ENCODE peak calls at places on chromosome 5, in five cellular contexts. One of them, this sample, is unnamed.

GRCh38 chr5:27571681-27572080 is 533.3 kb upstream of the CDH9 start:
- DNase-seq in tibial artery: no peak
- DNase-seq in progenitor cell of endocrine pancreas: no peak
- DNase-seq in dorsolateral prefrontal cortex: no peak
- DNase-seq in esophagus squamous epithelium: no peak
- DNase-seq in this sample: no peak

GRCh38 chr5:103260951-103261350 is 2.4 kb downstream of the MACIR start:
- DNase-seq in progenitor cell of endocrine pancreas: no peak
- DNase-seq in esophagus squamous epithelium: no peak
- DNase-seq in dorsolateral prefrontal cortex: no peak
- DNase-seq in tibial artery: no peak
- DNase-seq in this sample: no peak

GRCh38 chr5:175383350-175383749 is 60.6 kb downstream of the DRD1 start:
- DNase-seq in tibial artery: no peak
- DNase-seq in dorsolateral prefrontal cortex: no peak
- DNase-seq in esophagus squamous epithelium: no peak
- DNase-seq in progenitor cell of endocrine pancreas: no peak
- DNase-seq in this sample: peak

GRCh38 chr5:172113036-172113435 is 75.0 kb downstream of the STK10 start:
- DNase-seq in esophagus squamous epithelium: no peak
- DNase-seq in dorsolateral prefrontal cortex: no peak
- DNase-seq in tibial artery: no peak
- DNase-seq in progenitor cell of endocrine pancreas: no peak
- DNase-seq in this sample: no peak

GRCh38 chr5:158421329-158421728 is 562.4 kb upstream of the CLINT1 start:
- DNase-seq in dorsolateral prefrontal cortex: no peak
- DNase-seq in tibial artery: no peak
- DNase-seq in progenitor cell of endocrine pancreas: no peak
- DNase-seq in esophagus squamous epithelium: no peak
- DNase-seq in this sample: no peak

GRCh38 chr5:15209053-15209762 is 290.8 kb upstream of the FBXL7 start:
- DNase-seq in esophagus squamous epithelium: no peak
- DNase-seq in tibial artery: no peak
- DNase-seq in dorsolateral prefrontal cortex: no peak
- DNase-seq in progenitor cell of endocrine pancreas: no peak
- DNase-seq in this sample: no peak

GRCh38 chr5:97550164-97550563 is 367.1 kb upstream of the RIOK2 start:
- DNase-seq in tibial artery: no peak
- DNase-seq in esophagus squamous epithelium: no peak
- DNase-seq in dorsolateral prefrontal cortex: no peak
- DNase-seq in progenitor cell of endocrine pancreas: no peak
- DNase-seq in this sample: no peak

GRCh38 chr5:142087920-142088679 is 20.5 kb upstream of the NDFIP1 start:
- DNase-seq in esophagus squamous epithelium: no peak
- DNase-seq in dorsolateral prefrontal cortex: no peak
- DNase-seq in tibial artery: no peak
- DNase-seq in progenitor cell of endocrine pancreas: no peak
- DNase-seq in this sample: no peak

GRCh38 chr5:74206571-74207550 is 433.7 kb downstream of the ENC1 start:
- DNase-seq in tibial artery: peak
- DNase-seq in esophagus squamous epithelium: no peak
- DNase-seq in progenitor cell of endocrine pancreas: no peak
- DNase-seq in dorsolateral prefrontal cortex: peak
- DNase-seq in this sample: no peak

GRCh38 chr5:153276151-153276550 is 214.3 kb upstream of the GRIA1 start:
- DNase-seq in tibial artery: no peak
- DNase-seq in progenitor cell of endocrine pancreas: peak
- DNase-seq in esophagus squamous epithelium: no peak
- DNase-seq in dorsolateral prefrontal cortex: no peak
- DNase-seq in this sample: peak

GRCh38 chr5:44252545-44252944 is 136.7 kb downstream of the FGF10 start:
- DNase-seq in progenitor cell of endocrine pancreas: no peak
- DNase-seq in tibial artery: no peak
- DNase-seq in dorsolateral prefrontal cortex: no peak
- DNase-seq in esophagus squamous epithelium: no peak
- DNase-seq in this sample: no peak

GRCh38 chr5:1551426-1551825 is 27.7 kb upstream of the LPCAT1 start:
- DNase-seq in progenitor cell of endocrine pancreas: no peak
- DNase-seq in dorsolateral prefrontal cortex: no peak
- DNase-seq in tibial artery: no peak
- DNase-seq in esophagus squamous epithelium: no peak
- DNase-seq in this sample: no peak

GRCh38 chr5:149438711-149439132 is 59.6 kb upstream of the IL17B start:
- DNase-seq in progenitor cell of endocrine pancreas: no peak
- DNase-seq in tibial artery: no peak
- DNase-seq in dorsolateral prefrontal cortex: peak
- DNase-seq in esophagus squamous epithelium: no peak
- DNase-seq in this sample: no peak

GRCh38 chr5:149924481-149924880 is 20.1 kb downstream of the PDE6A start:
- DNase-seq in tibial artery: no peak
- DNase-seq in progenitor cell of endocrine pancreas: no peak
- DNase-seq in dorsolateral prefrontal cortex: no peak
- DNase-seq in esophagus squamous epithelium: no peak
- DNase-seq in this sample: no peak

GRCh38 chr5:93385665-93386064 is 195.4 kb downstream of the NR2F1-AS1 start:
- DNase-seq in dorsolateral prefrontal cortex: no peak
- DNase-seq in tibial artery: no peak
- DNase-seq in esophagus squamous epithelium: no peak
- DNase-seq in progenitor cell of endocrine pancreas: no peak
- DNase-seq in this sample: no peak

DNA sequence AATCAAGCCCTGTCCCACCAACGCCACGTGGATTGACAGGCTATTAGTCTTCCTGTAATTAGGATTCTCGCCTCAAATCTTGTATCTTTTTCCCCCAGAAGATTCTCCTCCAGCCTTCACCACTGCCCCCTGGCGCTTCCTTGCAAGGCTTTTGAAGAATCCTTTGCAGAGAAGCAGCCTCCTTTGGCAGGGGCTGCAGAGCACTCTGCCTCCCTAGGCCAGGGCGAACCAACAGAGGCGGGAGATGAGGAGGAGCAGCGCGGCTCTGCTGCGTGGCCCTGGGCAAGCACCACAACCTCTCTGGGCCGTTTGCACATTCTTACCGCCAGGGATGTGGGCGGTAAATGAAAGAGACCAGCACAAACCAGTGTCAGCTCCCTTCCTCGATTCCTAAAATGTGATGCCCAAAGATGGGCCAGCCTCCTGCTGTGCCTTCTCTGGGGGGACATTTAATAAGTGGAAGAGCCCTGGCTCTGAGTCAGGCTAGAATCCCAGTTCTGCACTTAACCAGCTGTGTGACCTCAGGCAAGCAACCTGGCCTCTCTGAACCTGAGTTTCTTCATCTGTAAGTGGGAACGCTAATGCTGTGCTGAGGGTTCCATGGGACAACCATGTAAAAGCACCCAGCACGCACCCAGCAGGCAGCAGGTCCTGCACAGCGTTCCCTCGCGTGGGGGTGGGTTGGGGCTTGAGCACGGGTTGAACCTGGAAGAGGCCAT is 128.6 kb downstream of the KCNIP1 start:
- DNase-seq in tibial artery: no peak
- DNase-seq in dorsolateral prefrontal cortex: no peak
- DNase-seq in progenitor cell of endocrine pancreas: no peak
- DNase-seq in esophagus squamous epithelium: no peak
- DNase-seq in this sample: peak
- TF ChIP-seq CTCF in tibial artery: no peak
- TF ChIP-seq CTCF in dorsolateral prefrontal cortex: no peak
- TF ChIP-seq CTCF in progenitor cell of endocrine pancreas: no peak
- TF ChIP-seq CTCF in esophagus squamous epithelium: no peak
- TF ChIP-seq CTCF in this sample: peak

DNA sequence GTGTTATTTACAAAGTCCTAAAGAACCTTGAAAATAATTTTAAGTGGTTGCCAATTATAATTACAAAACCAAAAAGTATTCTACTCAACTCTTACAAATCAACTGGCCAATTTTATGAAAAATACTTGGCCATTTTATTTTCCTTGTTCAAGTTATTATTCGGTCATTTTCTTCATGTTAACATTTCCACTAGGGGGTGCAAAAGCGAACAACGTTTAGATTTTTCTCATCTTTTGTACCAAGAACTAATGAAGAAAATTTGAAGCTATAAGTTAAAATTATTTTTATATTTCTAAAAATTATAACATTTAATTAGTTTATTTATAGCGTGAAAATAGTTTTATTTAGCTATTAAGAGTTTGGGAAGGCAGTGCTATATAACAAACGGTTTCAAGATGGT is 1453.3 kb downstream of the MAT2B start:
- DNase-seq in progenitor cell of endocrine pancreas: no peak
- DNase-seq in tibial artery: no peak
- DNase-seq in dorsolateral prefrontal cortex: no peak
- DNase-seq in esophagus squamous epithelium: no peak
- DNase-seq in this sample: no peak
- TF ChIP-seq CTCF in progenitor cell of endocrine pancreas: peak
- TF ChIP-seq CTCF in tibial artery: no peak
- TF ChIP-seq CTCF in dorsolateral prefrontal cortex: no peak
- TF ChIP-seq CTCF in esophagus squamous epithelium: no peak
- TF ChIP-seq CTCF in this sample: peak

GRCh38 chr5:39201160-39201794 is 18.1 kb downstream of the FYB1 start:
- DNase-seq in tibial artery: no peak
- DNase-seq in esophagus squamous epithelium: no peak
- DNase-seq in dorsolateral prefrontal cortex: no peak
- DNase-seq in progenitor cell of endocrine pancreas: no peak
- DNase-seq in this sample: no peak
- TF ChIP-seq CTCF in tibial artery: no peak
- TF ChIP-seq CTCF in esophagus squamous epithelium: no peak
- TF ChIP-seq CTCF in dorsolateral prefrontal cortex: peak
- TF ChIP-seq CTCF in progenitor cell of endocrine pancreas: no peak
- TF ChIP-seq CTCF in this sample: no peak

GRCh38 chr5:138064526-138064925 is 19.3 kb upstream of the WNT8A start:
- DNase-seq in esophagus squamous epithelium: no peak
- DNase-seq in dorsolateral prefrontal cortex: no peak
- DNase-seq in progenitor cell of endocrine pancreas: no peak
- DNase-seq in tibial artery: no peak
- DNase-seq in this sample: no peak

GRCh38 chr5:138068742-138069375 is 15.0 kb upstream of the WNT8A start:
- DNase-seq in tibial artery: peak
- DNase-seq in esophagus squamous epithelium: no peak
- DNase-seq in dorsolateral prefrontal cortex: peak
- DNase-seq in progenitor cell of endocrine pancreas: peak
- DNase-seq in this sample: peak

DNA sequence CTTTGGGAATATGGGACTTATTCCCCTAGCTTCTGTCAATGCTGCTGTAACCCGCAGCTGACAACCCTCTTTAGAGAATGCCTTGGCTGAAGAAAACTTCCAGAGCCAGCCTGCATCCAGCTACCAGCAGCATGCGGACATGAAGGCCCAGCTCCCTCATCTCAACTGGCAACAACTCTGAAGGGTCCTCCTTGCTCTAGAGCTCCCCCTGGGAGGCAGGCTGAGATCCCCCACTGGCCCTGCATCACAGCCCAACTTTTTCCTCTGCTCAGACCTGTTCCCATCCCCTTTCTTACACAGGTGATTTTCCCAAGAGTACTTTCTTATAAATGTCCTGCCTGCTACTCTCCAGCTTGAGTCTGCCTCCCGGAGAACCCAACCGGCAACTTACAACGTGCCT is 18.7 kb upstream of the WNT8A start:
- DNase-seq in progenitor cell of endocrine pancreas: no peak
- DNase-seq in dorsolateral prefrontal cortex: no peak
- DNase-seq in tibial artery: no peak
- DNase-seq in esophagus squamous epithelium: no peak
- DNase-seq in this sample: no peak
- TF ChIP-seq CTCF in progenitor cell of endocrine pancreas: peak
- TF ChIP-seq CTCF in dorsolateral prefrontal cortex: peak
- TF ChIP-seq CTCF in tibial artery: no peak
- TF ChIP-seq CTCF in esophagus squamous epithelium: no peak
- TF ChIP-seq CTCF in this sample: peak